ENCODE peak calls at places on chromosomes 6 and 20, in nine cellular contexts. Z is H54; N is fibroblast of lung; W is M059J; B is NCI-H2081; F is activated naive CD8-positive, alpha-beta T cell treated with anti-CD3 and anti-CD28 coated beads for 36 hours; A is mesothelial cell of epicardium; T is NCI-H1417 treated with DMSO at 0.1 percent for 48 hours; E is Calu3. X is an unnamed sample.
A peak's percentile ranks its signal among the peaks of the same experiment; 100 is the strongest.

GRCh38 chr20:24783631-24784492 is 165.2 kb upstream of the CST7 start:
- DNase-seq in Z (no peak), N (no peak), W (no peak), B (no peak), F (no peak), A (no peak), T (no peak), E (peak; percentile 0), X (no peak)

GRCh38 chr6:139778688-139779087 is 404.2 kb upstream of the CITED2 start:
- DNase-seq in Z (no peak), N (peak; percentile 20), W (peak; percentile 76), B (no peak), F (no peak), A (no peak), T (peak; percentile 68), E (no peak), X (no peak)

GRCh38 chr20:33348136-33348937 is 53.0 kb downstream of the CDK5RAP1 start:
- DNase-seq in Z (no peak), N (no peak), W (no peak), B (no peak), F (no peak), A (no peak), T (no peak), E (no peak), X (no peak)

GRCh38 chr20:3828798-3829197 is 8.5 kb downstream of the AP5S1 start:
- DNase-seq in Z (no peak), N (no peak), W (no peak), B (no peak), F (no peak), A (no peak), T (no peak), E (no peak), X (no peak)

GRCh38 chr6:155181498-155181897 is 82.3 kb upstream of the CLDN20 start:
- DNase-seq in Z (no peak), N (no peak), W (peak; percentile 29), B (no peak), F (no peak), A (no peak), T (no peak), E (no peak), X (no peak)

GRCh38 chr6:159978291-159979135 is 9.6 kb downstream of the IGF2R start:
- DNase-seq in Z (no peak), N (no peak), W (peak; percentile 80), B (no peak), F (peak; percentile 72), A (no peak), T (no peak), E (peak; percentile 45), X (no peak)

GRCh38 chr6:139145661-139146060 is 10.8 kb downstream of the HECA start:
- DNase-seq in Z (no peak), N (no peak), W (no peak), B (no peak), F (no peak), A (no peak), T (no peak), E (no peak), X (no peak)

GRCh38 chr20:56386219-56386618 is 5.8 kb downstream of the AURKA start:
- DNase-seq in Z (no peak), N (no peak), W (no peak), B (no peak), F (no peak), A (no peak), T (no peak), E (no peak), X (no peak)

GRCh38 chr6:156822747-156823206 is 45.6 kb downstream of the ARID1B start:
- DNase-seq in Z (no peak), N (no peak), W (no peak), B (no peak), F (no peak), A (no peak), T (no peak), E (no peak), X (no peak)

GRCh38 chr6:129516005-129516404 is 194.0 kb downstream of the ARHGAP18 start:
- DNase-seq in Z (no peak), N (no peak), W (no peak), B (no peak), F (no peak), A (no peak), T (no peak), E (no peak), X (no peak)

GRCh38 chr6:150093397-150093796 is 24.5 kb upstream of the ULBP3 start:
- DNase-seq in Z (no peak), N (no peak), W (no peak), B (no peak), F (no peak), A (no peak), T (no peak), E (no peak), X (no peak)

X was measured in Panc1.